ENCODE peak calls at places on chromosome 16, in eight cellular contexts. T is body of pancreas, O is left lung, N is A673, Z is H7, K is skeletal muscle cell, V is DND-41, Q is adrenal gland. I is an unnamed sample.

GRCh38 chr16:71658771-71659170 is 32.8 kb downstream of the MARVELD3 start:
- DNase-seq in T (no peak), O (no peak), N (no peak), Z (no peak), K (no peak), V (no peak), Q (no peak), I (no peak)

GRCh38 chr16:56841233-56841632 is 23.8 kb upstream of the SLC12A3 start:
- DNase-seq in T (no peak), O (no peak), N (no peak), Z (no peak), K (no peak), V (no peak), Q (no peak), I (no peak)

GRCh38 chr16:7304257-7304656 is 28.4 kb upstream of the RBFOX1 start:
- DNase-seq in T (no peak), O (no peak), N (no peak), Z (peak), K (no peak), V (no peak), Q (no peak), I (no peak)

GRCh38 chr16:11060856-11061255 is 116.5 kb downstream of the CLEC16A start:
- DNase-seq in T (no peak), O (no peak), N (no peak), Z (no peak), K (no peak), V (no peak), Q (no peak), I (no peak)

GRCh38 chr16:1993731-1994131 is 4.0 kb downstream of the SYNGR3 start:
- DNase-seq in T (no peak), O (no peak), N (no peak), Z (no peak), K (no peak), V (no peak), Q (no peak), I (no peak)

GRCh38 chr16:12272264-12272663 is 295.7 kb downstream of the SNX29 start:
- DNase-seq in T (no peak), O (no peak), N (no peak), Z (no peak), K (no peak), V (no peak), Q (no peak), I (no peak)

GRCh38 chr16:48432136-48432535 is 46.9 kb upstream of the SIAH1 start:
- DNase-seq in T (peak), O (no peak), N (no peak), Z (peak), K (no peak), V (no peak), Q (no peak), I (no peak)

GRCh38 chr16:84138500-84138823 is 6.5 kb downstream of the HSDL1 start:
- DNase-seq in T (no peak), O (no peak), N (no peak), Z (no peak), K (no peak), V (no peak), Q (no peak), I (no peak)

GRCh38 chr16:14600164-14600563 is 29.9 kb downstream of the PARN start:
- DNase-seq in T (peak), O (no peak), N (peak), Z (peak), K (peak), V (no peak), Q (no peak), I (peak)

GRCh38 chr16:15775209-15775608 is 81.6 kb downstream of the MYH11 start:
- DNase-seq in T (no peak), O (no peak), N (peak), Z (peak), K (no peak), V (no peak), Q (no peak), I (peak)

GRCh38 chr16:12166271-12166670 is 189.7 kb downstream of the SNX29 start:
- DNase-seq in T (no peak), O (no peak), N (no peak), Z (peak), K (no peak), V (no peak), Q (no peak), I (no peak)

GRCh38 chr16:17027488-17028129 is 443.2 kb downstream of the XYLT1 start:
- DNase-seq in T (no peak), O (no peak), N (no peak), Z (no peak), K (no peak), V (no peak), Q (no peak), I (no peak)

GRCh38 chr16:3256876-3257465 is 538 bp upstream of the MEFV start:
- DNase-seq in T (no peak), O (no peak), N (no peak), Z (no peak), K (no peak), V (no peak), Q (no peak), I (no peak)

GRCh38 chr16:22220076-22220453 is 14.0 kb downstream of the EEF2K start:
- DNase-seq in T (peak), O (no peak), N (peak), Z (no peak), K (no peak), V (no peak), Q (no peak), I (no peak)

GRCh38 chr16:23424292-23424958 is 28.6 kb downstream of the COG7 start:
- DNase-seq in T (peak), O (peak), N (no peak), Z (no peak), K (no peak), V (no peak), Q (no peak), I (peak)

GRCh38 chr16:91484-91883 is 13.5 kb downstream of the MPG start:
- DNase-seq in T (peak), O (no peak), N (peak), Z (no peak), K (no peak), V (no peak), Q (peak), I (no peak)

GRCh38 chr16:71421911-71422310 is 19.9 kb downstream of the TLE7 start:
- DNase-seq in T (peak), O (no peak), N (no peak), Z (peak), K (no peak), V (peak), Q (peak), I (no peak)

GRCh38 chr16:17117906-17118577 is 352.7 kb downstream of the XYLT1 start:
- DNase-seq in T (no peak), O (no peak), N (no peak), Z (no peak), K (no peak), V (no peak), Q (no peak), I (no peak)

GRCh38 chr16:69384974-69385373 is 833 bp downstream of the TERF2 start:
- DNase-seq in T (no peak), O (no peak), N (no peak), Z (no peak), K (no peak), V (no peak), Q (no peak), I (no peak)

GRCh38 chr16:69329369-69330285 is 761 bp downstream of the PDF start:
- DNase-seq in T (peak), O (peak), N (peak), Z (no peak), K (no peak), V (no peak), Q (no peak), I (no peak)

GRCh38 chr16:75288181-75288580 is 36.8 kb upstream of the BCAR1 start:
- DNase-seq in T (no peak), O (no peak), N (no peak), Z (no peak), K (no peak), V (no peak), Q (no peak), I (no peak)

GRCh38 chr16:70730944-70731343 is 45.1 kb upstream of the MTSS2 start:
- DNase-seq in T (no peak), O (no peak), N (no peak), Z (no peak), K (no peak), V (no peak), Q (no peak), I (no peak)

GRCh38 chr16:578870-579405 is 9.2 kb downstream of the PIGQ start:
- DNase-seq in T (peak), O (peak), N (peak), Z (peak), K (no peak), V (peak), Q (peak), I (no peak)

GRCh38 chr16:81445143-81445922 is 725 bp downstream of the CMIP start:
- DNase-seq in T (peak), O (no peak), N (peak), Z (peak), K (no peak), V (peak), Q (peak), I (no peak)

GRCh38 chr16:24508614-24509013 is 30.8 kb upstream of the RBBP6 start:
- DNase-seq in T (no peak), O (no peak), N (peak), Z (no peak), K (peak), V (no peak), Q (peak), I (no peak)

GRCh38 chr16:11201498-11202259 is 54.3 kb downstream of the SOCS1 start:
- DNase-seq in T (no peak), O (no peak), N (peak), Z (peak), K (no peak), V (no peak), Q (peak), I (no peak)

GRCh38 chr16:80526418-80527061 is 14.3 kb upstream of the DYNLRB2 start:
- DNase-seq in T (peak), O (peak), N (peak), Z (peak), K (peak), V (peak), Q (peak), I (peak)

DNA sequence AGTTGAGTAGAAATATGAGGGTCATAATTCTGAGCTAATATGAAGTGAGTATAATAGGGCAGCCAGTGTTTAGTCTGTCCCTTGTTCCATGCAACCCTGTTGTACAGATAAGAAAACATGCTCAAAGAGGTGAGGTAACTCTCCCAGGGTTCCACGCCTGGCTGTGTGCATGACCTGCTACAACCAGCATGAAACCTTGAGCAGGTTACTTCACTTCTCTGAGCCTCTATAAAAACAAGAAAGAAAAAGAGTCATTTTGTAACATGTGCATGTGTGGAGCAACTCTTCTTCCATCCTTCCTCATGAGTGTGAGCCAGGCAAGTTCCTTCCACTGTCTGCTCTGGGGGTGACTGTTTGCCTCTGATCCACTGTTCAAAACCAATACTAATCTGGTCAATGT is 21.7 kb downstream of the GFOD2 start:
- DNase-seq in T (no peak), O (no peak), N (no peak), Z (no peak), K (no peak), V (no peak), Q (no peak), I (no peak)
- H3K4me3 ChIP-seq in T (no peak), O (no peak), N (no peak), Z (no peak), K (no peak), V (no peak), Q (no peak), I (no peak)

DNA sequence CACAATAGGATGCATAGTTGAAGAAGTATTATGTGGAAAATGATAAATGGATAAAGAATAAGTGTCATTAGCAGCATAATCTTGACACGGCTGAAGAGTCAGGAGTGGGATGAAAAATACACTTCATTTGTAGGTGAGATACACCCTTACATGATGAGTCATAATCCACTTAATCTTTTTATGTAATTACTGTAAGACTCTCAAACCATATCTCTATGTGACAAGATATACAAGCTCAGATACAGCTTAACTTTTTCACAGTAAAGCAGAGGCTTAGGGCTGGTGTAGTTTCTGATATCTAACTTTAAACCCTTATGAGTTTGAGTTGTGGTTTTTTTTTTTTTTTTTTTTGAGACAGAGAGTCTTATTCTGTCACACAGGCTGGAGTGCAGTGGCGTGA is 101.2 kb downstream of the FTO start:
- DNase-seq in T (no peak), O (no peak), N (no peak), Z (no peak), K (no peak), V (no peak), Q (no peak), I (no peak)
- H3K4me3 ChIP-seq in T (no peak), O (no peak), N (no peak), Z (no peak), K (no peak), V (no peak), Q (no peak), I (no peak)

GRCh38 chr16:49754495-49755290 is 101.2 kb downstream of the ZNF423 start:
- DNase-seq in T (no peak), O (no peak), N (peak), Z (peak), K (no peak), V (no peak), Q (no peak), I (no peak)
- H3K4me3 ChIP-seq in T (no peak), O (peak), N (peak), Z (peak), K (peak), V (no peak), Q (peak), I (no peak)

DNA sequence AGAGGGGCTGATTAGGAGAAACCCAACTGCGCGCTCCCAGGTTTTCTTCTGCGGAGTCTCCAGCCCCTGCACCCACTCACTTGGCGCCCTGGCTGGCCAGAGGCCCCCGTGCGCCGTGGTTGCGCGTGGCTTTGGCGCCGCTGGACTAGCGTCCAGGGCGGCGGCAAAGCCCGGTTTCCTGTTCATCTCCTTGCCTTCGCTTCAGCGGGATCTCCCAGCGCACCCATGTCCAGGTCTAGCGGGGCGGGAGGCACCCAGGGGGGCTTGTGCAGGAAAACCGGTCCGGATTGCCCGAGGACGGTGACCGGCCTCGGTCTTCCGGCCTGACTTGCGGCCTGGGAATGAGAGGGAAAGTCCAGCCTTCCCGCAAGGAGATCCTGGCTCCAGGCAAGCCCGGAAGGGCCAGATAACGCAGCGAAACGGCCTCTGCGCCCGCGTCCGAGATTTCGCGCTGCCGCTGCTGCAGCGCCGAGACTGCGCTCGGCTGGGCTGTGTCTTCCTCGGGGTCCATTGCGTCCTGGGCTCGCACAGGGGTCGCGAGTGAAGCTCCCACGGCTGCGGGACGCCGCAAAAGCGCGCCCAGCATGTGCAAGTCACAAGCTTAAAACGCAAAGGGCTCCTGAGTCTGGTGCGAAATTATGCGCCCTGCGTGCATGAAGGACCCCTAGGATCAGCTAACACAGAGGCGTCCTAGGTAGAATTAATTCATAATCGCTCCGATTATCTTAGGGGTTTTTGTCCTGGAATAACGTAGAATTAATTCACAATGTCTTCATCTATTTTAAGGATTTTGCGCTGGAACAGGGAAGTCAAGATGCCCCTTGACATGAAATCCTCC is 5.7 kb downstream of the FOXF1 start:
- DNase-seq in T (no peak), O (no peak), N (no peak), Z (peak), K (no peak), V (no peak), Q (no peak), I (no peak)
- H3K4me3 ChIP-seq in T (no peak), O (peak), N (no peak), Z (peak), K (peak), V (no peak), Q (no peak), I (no peak)

I was measured in Jurkat, Clone E6-1.